ENCODE peak calls at places on chromosomes 5 and 9, in eight cellular contexts. W is left ventricle myocardium inferior; Y is pancreas; L is NAMALWA; I is psoas muscle; G is foreskin melanocyte; H is lower leg skin; O is Jurkat, Clone E6-1. C is an unnamed sample.

GRCh38 chr9:35861161-35861897 is 8.9 kb downstream of the OR13J1 start:
- DNase-seq in W (no peak), O (no peak), I (no peak), Y (no peak), G (no peak), H (peak; percentile 11), L (no peak), C (no peak)

GRCh38 chr9:123046796-123047195 is 13.3 kb downstream of the GPR21 start:
- DNase-seq in Y (no peak), O (no peak), G (no peak), L (no peak), W (no peak), I (no peak), H (no peak), C (no peak)

GRCh38 chr5:6583049-6583880 is 49.6 kb downstream of the NSUN2 start:
- DNase-seq in G (no peak), H (no peak), Y (peak; percentile 71), L (no peak), W (peak; percentile 39), I (peak; percentile 36), O (no peak), C (no peak)

GRCh38 chr9:130689937-130690700 is 3.5 kb upstream of the EXOSC2 start:
- DNase-seq in Y (no peak), W (no peak), H (peak; percentile 79), O (peak; percentile 92), L (peak; percentile 97), G (peak; percentile 69), I (peak; percentile 44), C (peak; percentile 92)

GRCh38 chr5:132102101-132102701 is 28.6 kb downstream of the CSF2 start:
- DNase-seq in H (no peak), Y (no peak), I (no peak), W (no peak), G (no peak), O (no peak), L (no peak), C (no peak)

GRCh38 chr9:29799227-29799626 is 2225.9 kb upstream of the C9orf72 start:
- DNase-seq in W (no peak), L (no peak), Y (no peak), G (no peak), I (no peak), H (no peak), O (no peak), C (no peak)

GRCh38 chr5:139710370-139711066 is 62.4 kb downstream of the CXXC5 start:
- DNase-seq in W (peak; percentile 43), Y (peak; percentile 70), O (no peak), I (peak; percentile 44), G (no peak), L (peak; percentile 81), H (peak; percentile 36), C (no peak)

GRCh38 chr5:112921833-112922817 is at the start of gene REEP5:
- DNase-seq in I (peak; percentile 90), W (peak; percentile 88), H (peak; percentile 74), L (peak; percentile 88), G (peak; percentile 63), Y (peak; percentile 94), O (peak; percentile 59), C (peak; percentile 85)

GRCh38 chr9:34594177-34594576 is 4.7 kb upstream of the CNTFR start:
- DNase-seq in I (peak; percentile 41), W (no peak), Y (no peak), G (no peak), H (no peak), O (no peak), L (no peak), C (no peak)

GRCh38 chr5:59293700-59294099 is 599.8 kb downstream of the PDE4D start:
- DNase-seq in O (no peak), L (no peak), Y (no peak), W (no peak), I (no peak), G (no peak), H (no peak), C (no peak)

GRCh38 chr9:104606202-104606601 is 775 bp upstream of the OR13C2 start:
- DNase-seq in W (no peak), Y (no peak), G (no peak), H (no peak), I (no peak), O (no peak), L (no peak), C (no peak)

GRCh38 chr9:94782367-94783120 is 56.0 kb downstream of the AOPEP start:
- DNase-seq in L (no peak), G (peak; percentile 23), W (no peak), Y (no peak), H (no peak), O (no peak), I (no peak), C (no peak)

GRCh38 chr9:70600479-70600878 is 186.0 kb upstream of the KLF9 start:
- DNase-seq in O (no peak), Y (no peak), I (no peak), L (no peak), G (no peak), H (peak; percentile 36), W (peak; percentile 44), C (no peak)

GRCh38 chr5:159814810-159815585 is 101.3 kb upstream of the ADRA1B start:
- DNase-seq in G (no peak), L (no peak), H (no peak), I (no peak), Y (no peak), O (no peak), W (no peak), C (no peak)

GRCh38 chr9:14441976-14442651 is 128.2 kb upstream of the NFIB start:
- DNase-seq in H (no peak), I (no peak), G (no peak), O (peak; percentile 9), Y (no peak), W (no peak), L (peak; percentile 65), C (no peak)

GRCh38 chr5:141326088-141326854 is 4.0 kb upstream of the PCDHGA1 start:
- DNase-seq in O (no peak), I (peak; percentile 74), G (peak; percentile 42), H (peak; percentile 30), Y (no peak), L (peak; percentile 82), W (peak; percentile 74), C (no peak)

GRCh38 chr9:86241216-86241615 is 18.2 kb downstream of the C9orf153 start:
- DNase-seq in H (no peak), I (no peak), Y (no peak), W (no peak), G (no peak), O (no peak), L (no peak), C (no peak)

GRCh38 chr5:31579558-31579957 is 47.5 kb downstream of the C5orf22 start:
- DNase-seq in W (no peak), L (no peak), H (no peak), I (no peak), Y (no peak), G (no peak), O (no peak), C (no peak)